ENCODE peak calls at places on chromosomes 1 and 21, in seven cellular contexts. O is heart left ventricle; H is IMR-90; S is ovary; G is uterus; F is naive thymus-derived CD4-positive, alpha-beta T cell; K is HCT116. X is an unnamed sample. For H3K4me1, the result is how much of the 10 kb centered on the place peaks cover.

GRCh38 chr1:19250629-19251304 is 557 bp downstream of the EMC1 start:
- DNase-seq in O (no peak), H (no peak), S (no peak), G (no peak), F (no peak), K (no peak), X (no peak)

GRCh38 chr1:89996415-89997110 is 1.7 kb downstream of the ZNF326 start:
- DNase-seq in O (no peak), H (no peak), S (no peak), G (no peak), F (no peak), K (no peak), X (no peak)

GRCh38 chr1:41021526-41022308 is at the start of gene SLFNL1:
- DNase-seq in O (peak), H (peak), S (no peak), G (no peak), F (no peak), K (no peak), X (no peak)

GRCh38 chr1:182595641-182596240 is 6.7 kb upstream of the RNASEL start:
- DNase-seq in O (peak), H (peak), S (peak), G (peak), F (peak), K (peak), X (peak)

GRCh38 chr21:45420061-45420521 is 15.1 kb downstream of the COL18A1 start:
- DNase-seq in O (peak), H (no peak), S (peak), G (no peak), F (no peak), K (no peak), X (no peak)

GRCh38 chr21:25836396-25836795 is 101.6 kb downstream of the GABPA start:
- DNase-seq in O (no peak), H (no peak), S (no peak), G (no peak), F (no peak), K (no peak), X (no peak)

GRCh38 chr21:39788383-39788782 is 43.4 kb downstream of the IGSF5 start:
- DNase-seq in O (peak), H (peak), S (peak), G (peak), F (no peak), K (peak), X (no peak)

GRCh38 chr1:41629571-41629970 is 145.1 kb upstream of the EDN2 start:
- DNase-seq in O (no peak), H (peak), S (no peak), G (no peak), F (no peak), K (no peak), X (no peak)

GRCh38 chr1:7410156-7410555 is 360.9 kb upstream of the VAMP3 start:
- DNase-seq in O (no peak), H (no peak), S (peak), G (no peak), F (no peak), K (no peak), X (peak)

GRCh38 chr1:240888787-240889048 is 276.8 kb upstream of the GREM2 start:
- DNase-seq in O (no peak), H (no peak), S (no peak), G (no peak), F (no peak), K (no peak), X (no peak)

GRCh38 chr21:42639646-42640152 is 13.7 kb upstream of the PDE9A start:
- DNase-seq in O (no peak), H (no peak), S (no peak), G (no peak), F (no peak), K (no peak), X (no peak)

GRCh38 chr1:224589006-224589405 is 27.1 kb upstream of the CNIH3 start:
- DNase-seq in O (no peak), H (peak), S (no peak), G (no peak), F (no peak), K (no peak), X (no peak)

GRCh38 chr1:150558761-150559626 is 9.8 kb downstream of the ADAMTSL4 start:
- DNase-seq in O (peak), H (no peak), S (peak), G (peak), F (peak), K (no peak), X (no peak)

GRCh38 chr1:25676488-25676887 is 59.9 kb downstream of the MAN1C1 start:
- DNase-seq in O (peak), H (peak), S (no peak), G (no peak), F (peak), K (no peak), X (no peak)

GRCh38 chr1:166164995-166165660 is 1.7 kb downstream of the FAM78B start:
- DNase-seq in O (peak), H (peak), S (peak), G (peak), F (no peak), K (no peak), X (no peak)

GRCh38 chr1:61142726-61143500 is 60.6 kb downstream of the NFIA start:
- DNase-seq in O (no peak), H (no peak), S (no peak), G (no peak), F (no peak), K (no peak), X (no peak)

GRCh38 chr1:233389867-233390266 is 62.3 kb downstream of the MAP3K21 start:
- DNase-seq in O (no peak), H (no peak), S (no peak), G (no peak), F (no peak), K (no peak), X (no peak)

GRCh38 chr1:91712981-91713841 is 172.7 kb downstream of the TGFBR3 start:
- DNase-seq in O (peak), H (peak), S (peak), G (peak), F (no peak), K (no peak), X (peak)

GRCh38 chr1:223650465-223650864 is 15.0 kb downstream of the CAPN8 start:
- DNase-seq in O (no peak), H (no peak), S (no peak), G (no peak), F (no peak), K (no peak), X (no peak)

GRCh38 chr1:31587720-31588423 is 11.6 kb downstream of the TINAGL1 start:
- DNase-seq in O (peak), H (no peak), S (peak), G (peak), F (no peak), K (no peak), X (no peak)

GRCh38 chr1:83555871-83556270 is 443.1 kb downstream of the TTLL7 start:
- DNase-seq in O (no peak), H (no peak), S (no peak), G (no peak), F (no peak), K (no peak), X (no peak)

GRCh38 chr1:44621841-44622286 is 52.4 kb downstream of the TMEM53 start:
- DNase-seq in O (no peak), H (peak), S (no peak), G (no peak), F (no peak), K (no peak), X (no peak)

GRCh38 chr1:203359010-203359571 is 8.2 kb upstream of the FMOD start:
- DNase-seq in O (no peak), H (peak), S (peak), G (peak), F (no peak), K (no peak), X (no peak)

GRCh38 chr1:84853743-84854721 is 39.0 kb downstream of the LPAR3 start:
- DNase-seq in O (no peak), H (peak), S (no peak), G (no peak), F (peak), K (peak), X (peak)

DNA sequence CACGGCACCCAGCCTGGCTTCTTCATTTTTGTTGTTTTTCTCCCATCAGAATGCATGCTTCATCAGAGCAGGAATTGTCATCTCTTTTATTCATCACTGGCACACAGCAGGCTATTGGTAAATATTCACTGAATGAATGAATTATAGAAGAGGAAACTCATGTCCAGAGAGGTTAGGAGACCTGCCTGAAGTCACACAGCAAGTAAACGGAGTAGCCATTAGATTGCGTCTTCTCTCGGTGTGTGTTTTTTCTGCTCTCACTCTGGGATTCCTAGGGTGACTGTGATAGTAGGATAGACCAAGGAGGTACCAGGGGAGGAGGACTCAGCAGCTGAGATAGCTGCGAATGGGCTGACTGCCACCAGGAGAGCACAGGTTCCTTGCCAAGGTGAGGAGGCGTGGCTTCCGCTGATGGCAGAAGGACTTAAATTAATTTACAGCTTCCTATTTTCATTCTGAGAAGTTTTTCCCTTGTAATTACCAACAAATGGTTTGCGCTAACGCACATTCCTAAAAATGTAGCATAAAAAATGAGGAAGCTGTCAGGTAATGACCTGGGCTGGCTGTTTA is 4.5 kb upstream of the NCMAP start:
- DNase-seq in O (no peak), H (no peak), S (no peak), G (no peak), F (no peak), K (no peak), X (no peak)
- H3K4me1 ChIP-seq in O (under half), H (under half), S (under half), G (under half), F (under half), K (under half), X (under half)

GRCh38 chr1:9198538-9199361 is 35.8 kb upstream of the H6PD start:
- DNase-seq in O (peak), H (peak), S (peak), G (no peak), F (no peak), K (no peak), X (no peak)
- H3K4me1 ChIP-seq in O (under half), H (under half), S (under half), G (under half), F (under half), K (under half), X (under half)

GRCh38 chr1:147245586-147246021 is 3.1 kb downstream of the CHD1L start:
- DNase-seq in O (no peak), H (no peak), S (no peak), G (no peak), F (no peak), K (no peak), X (no peak)
- H3K4me1 ChIP-seq in O (under half), H (under half), S (under half), G (under half), F (under half), K (under half), X (under half)

GRCh38 chr1:227718932-227719331 is 16.2 kb downstream of the JMJD4 start:
- DNase-seq in O (no peak), H (no peak), S (no peak), G (no peak), F (no peak), K (no peak), X (no peak)
- H3K4me1 ChIP-seq in O (under half), H (under half), S (under half), G (under half), F (under half), K (under half), X (under half)

GRCh38 chr1:63690966-63691365 is 82.9 kb upstream of the ROR1 start:
- DNase-seq in O (no peak), H (no peak), S (no peak), G (no peak), F (no peak), K (no peak), X (no peak)
- H3K4me1 ChIP-seq in O (under half), H (under half), S (under half), G (under half), F (under half), K (under half), X (under half)

GRCh38 chr1:230166366-230167132 is 99.5 kb downstream of the GALNT2 start:
- DNase-seq in O (no peak), H (no peak), S (no peak), G (peak), F (no peak), K (no peak), X (no peak)
- H3K4me1 ChIP-seq in O (under half), H (under half), S (under half), G (under half), F (under half), K (under half), X (under half)

GRCh38 chr1:169098380-169098779 is 8.1 kb upstream of the ATP1B1 start:
- DNase-seq in O (no peak), H (no peak), S (no peak), G (no peak), F (no peak), K (no peak), X (no peak)
- H3K4me1 ChIP-seq in O (under half), H (under half), S (under half), G (under half), F (under half), K (under half), X (under half)